ENCODE peak calls at places on chromosome 10, in eight cellular contexts. U is right cardiac atrium; T is stimulated activated naive B cell treated with anti-CD40 and anti-IgM and Interleukin-4, amounts not matched to agents 10 μg/mL and 1 μg/mL and 100 μg/mL, for 72 hours; D is RWPE2; W is mucosa of descending colon; Z is natural killer cell; M is activated naive CD4-positive, alpha-beta T cell treated with anti-CD3 and anti-CD28 coated beads, Interleukin-2, amount 50 U/mL, for 72 hours; S is upper lobe of right lung. Q is an unnamed sample.

GRCh38 chr10:34249634-34250033 is 565.5 kb downstream of the PARD3 start:
- ATAC-seq in U (no peak), T (no peak), D (peak), W (no peak), Z (no peak), M (no peak), S (no peak), Q (no peak)

GRCh38 chr10:84341538-84341856 is 13.1 kb downstream of the CCSER2 start:
- ATAC-seq in U (no peak), T (no peak), D (no peak), W (peak), Z (peak), M (peak), S (peak), Q (no peak)

GRCh38 chr10:119207713-119208552 is 562 bp downstream of the GRK5 start:
- ATAC-seq in U (peak), T (peak), D (peak), W (peak), Z (no peak), M (peak), S (peak), Q (peak)

GRCh38 chr10:20713420-20713819 is 183.7 kb downstream of the NEBL start:
- ATAC-seq in U (no peak), T (no peak), D (no peak), W (no peak), Z (no peak), M (no peak), S (no peak), Q (no peak)

GRCh38 chr10:133235891-133236321 is 1.7 kb upstream of the VENTX start:
- ATAC-seq in U (no peak), T (no peak), D (no peak), W (no peak), Z (no peak), M (no peak), S (peak), Q (no peak)

GRCh38 chr10:123241391-123242141 is 87.4 kb downstream of the BUB3 start:
- ATAC-seq in U (no peak), T (peak), D (no peak), W (peak), Z (peak), M (peak), S (peak), Q (peak)

GRCh38 chr10:95745487-95745886 is 10.5 kb upstream of the ENTPD1 start:
- ATAC-seq in U (no peak), T (peak), D (no peak), W (no peak), Z (no peak), M (no peak), S (peak), Q (peak)

GRCh38 chr10:58781873-58782488 is 269.3 kb downstream of the BICC1 start:
- ATAC-seq in U (peak), T (peak), D (peak), W (peak), Z (no peak), M (no peak), S (peak), Q (no peak)

GRCh38 chr10:43576062-43576461 is 1.6 kb upstream of the ZNF239 start:
- ATAC-seq in U (no peak), T (no peak), D (no peak), W (no peak), Z (no peak), M (no peak), S (no peak), Q (no peak)

GRCh38 chr10:127963136-127963535 is 56.2 kb downstream of the PTPRE start:
- ATAC-seq in U (no peak), T (no peak), D (no peak), W (no peak), Z (no peak), M (no peak), S (peak), Q (no peak)

GRCh38 chr10:3666525-3667302 is 118.3 kb downstream of the KLF6 start:
- ATAC-seq in U (no peak), T (peak), D (no peak), W (peak), Z (peak), M (peak), S (peak), Q (peak)

GRCh38 chr10:109992485-109992884 is 15.3 kb upstream of the ADD3 start:
- ATAC-seq in U (no peak), T (no peak), D (no peak), W (no peak), Z (no peak), M (no peak), S (no peak), Q (no peak)

GRCh38 chr10:3573498-3573897 is 211.5 kb downstream of the KLF6 start:
- ATAC-seq in U (peak), T (no peak), D (no peak), W (no peak), Z (no peak), M (no peak), S (no peak), Q (no peak)

GRCh38 chr10:96613565-96613964 is 26.8 kb upstream of the TM9SF3 start:
- ATAC-seq in U (no peak), T (no peak), D (no peak), W (peak), Z (no peak), M (no peak), S (no peak), Q (no peak)

GRCh38 chr10:98309366-98310355 is 41.7 kb upstream of the LOXL4 start:
- ATAC-seq in U (peak), T (peak), D (peak), W (peak), Z (peak), M (no peak), S (peak), Q (peak)

GRCh38 chr10:73819513-73820093 is 8.2 kb upstream of the NDST2 start:
- ATAC-seq in U (peak), T (no peak), D (peak), W (peak), Z (no peak), M (no peak), S (peak), Q (no peak)

GRCh38 chr10:5234106-5234877 is 37.7 kb downstream of the AKR1C4 start:
- ATAC-seq in U (peak), T (no peak), D (peak), W (peak), Z (peak), M (no peak), S (peak), Q (no peak)